ENCODE peak calls at places on chromosomes 1 and 21, in six cellular contexts. One of them, this sample, is unnamed.

GRCh38 chr1:182784556-182785171 is 4.9 kb upstream of the NPL start:
- DNase-seq in GM12878: no peak
- DNase-seq in HepG2: peak
- DNase-seq in GM12891: no peak
- DNase-seq in K562: peak
- DNase-seq in H1: no peak
- DNase-seq in this sample: no peak

GRCh38 chr1:73813726-73814125 is 384.2 kb downstream of the LRRIQ3 start:
- DNase-seq in GM12878: no peak
- DNase-seq in HepG2: no peak
- DNase-seq in GM12891: no peak
- DNase-seq in K562: no peak
- DNase-seq in H1: no peak
- DNase-seq in this sample: no peak

GRCh38 chr1:68916227-68916853 is 419.5 kb upstream of the DEPDC1 start:
- DNase-seq in HepG2: no peak
- DNase-seq in H1: no peak
- DNase-seq in K562: no peak
- DNase-seq in GM12878: no peak
- DNase-seq in GM12891: no peak
- DNase-seq in this sample: no peak

GRCh38 chr1:231421616-231421970 is 494 bp downstream of the EGLN1 start:
- DNase-seq in GM12878: no peak
- DNase-seq in HepG2: no peak
- DNase-seq in H1: no peak
- DNase-seq in GM12891: no peak
- DNase-seq in K562: no peak
- DNase-seq in this sample: peak

GRCh38 chr1:119080586-119080985 is 59.9 kb downstream of the WARS2 start:
- DNase-seq in GM12878: no peak
- DNase-seq in K562: no peak
- DNase-seq in H1: peak
- DNase-seq in GM12891: no peak
- DNase-seq in HepG2: no peak
- DNase-seq in this sample: no peak

GRCh38 chr1:47692196-47692595 is 254.4 kb downstream of the FOXD2 start:
- DNase-seq in GM12878: no peak
- DNase-seq in H1: no peak
- DNase-seq in K562: no peak
- DNase-seq in HepG2: no peak
- DNase-seq in GM12891: no peak
- DNase-seq in this sample: no peak

GRCh38 chr1:63569068-63569467 is 24.1 kb upstream of the PGM1 start:
- DNase-seq in GM12878: no peak
- DNase-seq in HepG2: no peak
- DNase-seq in K562: no peak
- DNase-seq in H1: no peak
- DNase-seq in GM12891: no peak
- DNase-seq in this sample: no peak

GRCh38 chr1:93056214-93056613 is 22.9 kb upstream of the MTF2 start:
- DNase-seq in GM12891: no peak
- DNase-seq in K562: peak
- DNase-seq in HepG2: peak
- DNase-seq in H1: peak
- DNase-seq in GM12878: no peak
- DNase-seq in this sample: no peak

GRCh38 chr1:27647328-27647727 is 12.3 kb upstream of the FGR start:
- DNase-seq in HepG2: no peak
- DNase-seq in K562: no peak
- DNase-seq in GM12891: no peak
- DNase-seq in H1: no peak
- DNase-seq in GM12878: no peak
- DNase-seq in this sample: no peak

GRCh38 chr1:33753087-33753856 is 110.6 kb upstream of the HMGB4 start:
- DNase-seq in GM12878: no peak
- DNase-seq in HepG2: no peak
- DNase-seq in H1: no peak
- DNase-seq in K562: no peak
- DNase-seq in GM12891: no peak
- DNase-seq in this sample: no peak

GRCh38 chr1:235910357-235911299 is 43.9 kb upstream of the LYST start:
- DNase-seq in K562: peak
- DNase-seq in GM12878: no peak
- DNase-seq in GM12891: no peak
- DNase-seq in H1: peak
- DNase-seq in HepG2: peak
- DNase-seq in this sample: no peak

GRCh38 chr1:33256701-33257387 is 552 bp downstream of the ZNF362 start:
- DNase-seq in H1: no peak
- DNase-seq in HepG2: peak
- DNase-seq in K562: no peak
- DNase-seq in GM12891: peak
- DNase-seq in GM12878: no peak
- DNase-seq in this sample: peak

GRCh38 chr1:9242338-9242969 is 7.9 kb downstream of the H6PD start:
- DNase-seq in H1: no peak
- DNase-seq in K562: no peak
- DNase-seq in GM12891: no peak
- DNase-seq in GM12878: no peak
- DNase-seq in HepG2: peak
- DNase-seq in this sample: no peak

GRCh38 chr21:27511241-27511640 is 544.4 kb upstream of the ADAMTS5 start:
- DNase-seq in K562: no peak
- DNase-seq in GM12878: no peak
- DNase-seq in GM12891: no peak
- DNase-seq in H1: no peak
- DNase-seq in HepG2: no peak
- DNase-seq in this sample: no peak

GRCh38 chr1:215720121-215720520 is 153.0 kb downstream of the KCTD3 start:
- DNase-seq in GM12891: no peak
- DNase-seq in K562: no peak
- DNase-seq in GM12878: no peak
- DNase-seq in H1: no peak
- DNase-seq in HepG2: no peak
- DNase-seq in this sample: no peak

GRCh38 chr21:45074818-45075605 is 632 bp downstream of the ADARB1 start:
- DNase-seq in K562: peak
- DNase-seq in GM12891: no peak
- DNase-seq in H1: no peak
- DNase-seq in GM12878: no peak
- DNase-seq in HepG2: no peak
- DNase-seq in this sample: no peak

GRCh38 chr1:217275617-217276398 is 355.1 kb downstream of the GPATCH2 start:
- DNase-seq in HepG2: no peak
- DNase-seq in GM12891: no peak
- DNase-seq in K562: no peak
- DNase-seq in H1: no peak
- DNase-seq in GM12878: no peak
- DNase-seq in this sample: no peak

GRCh38 chr21:32412162-32412997 is at the start of gene EVA1C:
- DNase-seq in H1: no peak
- DNase-seq in K562: no peak
- DNase-seq in HepG2: no peak
- DNase-seq in GM12878: no peak
- DNase-seq in GM12891: no peak
- DNase-seq in this sample: no peak

GRCh38 chr21:29299906-29300546 is 1.3 kb downstream of the BACH1 start:
- DNase-seq in K562: peak
- DNase-seq in GM12878: peak
- DNase-seq in H1: no peak
- DNase-seq in HepG2: peak
- DNase-seq in GM12891: no peak
- DNase-seq in this sample: peak

GRCh38 chr1:55472784-55473183 is 257.6 kb upstream of the USP24 start:
- DNase-seq in GM12891: no peak
- DNase-seq in K562: peak
- DNase-seq in GM12878: no peak
- DNase-seq in H1: no peak
- DNase-seq in HepG2: no peak
- DNase-seq in this sample: no peak

GRCh38 chr1:84583648-84584047 is 9.4 kb upstream of the CTBS start:
- DNase-seq in K562: peak
- DNase-seq in H1: no peak
- DNase-seq in HepG2: no peak
- DNase-seq in GM12878: no peak
- DNase-seq in GM12891: no peak
- DNase-seq in this sample: no peak

GRCh38 chr21:46437511-46437910 is 21.2 kb upstream of the DIP2A start:
- DNase-seq in GM12878: no peak
- DNase-seq in H1: no peak
- DNase-seq in HepG2: no peak
- DNase-seq in GM12891: no peak
- DNase-seq in K562: no peak
- DNase-seq in this sample: no peak

GRCh38 chr1:38941093-38941492 is 537 bp downstream of the RHBDL2 start:
- DNase-seq in GM12878: no peak
- DNase-seq in GM12891: no peak
- DNase-seq in HepG2: no peak
- DNase-seq in K562: no peak
- DNase-seq in H1: no peak
- DNase-seq in this sample: no peak

GRCh38 chr1:38085666-38086305 is 39.2 kb upstream of the POU3F1 start:
- DNase-seq in GM12878: no peak
- DNase-seq in GM12891: no peak
- DNase-seq in HepG2: no peak
- DNase-seq in K562: no peak
- DNase-seq in H1: no peak
- DNase-seq in this sample: no peak

GRCh38 chr21:33949516-33950424 is 34.2 kb upstream of the ATP5PO start:
- DNase-seq in K562: no peak
- DNase-seq in GM12891: no peak
- DNase-seq in HepG2: no peak
- DNase-seq in H1: no peak
- DNase-seq in GM12878: peak
- DNase-seq in this sample: no peak

GRCh38 chr1:67522793-67523192 is 92.6 kb upstream of the SERBP1 start:
- DNase-seq in K562: no peak
- DNase-seq in GM12891: no peak
- DNase-seq in HepG2: no peak
- DNase-seq in H1: no peak
- DNase-seq in GM12878: no peak
- DNase-seq in this sample: no peak

GRCh38 chr1:9760824-9761223 is 62.9 kb downstream of the CLSTN1 start:
- DNase-seq in GM12878: no peak
- DNase-seq in HepG2: no peak
- DNase-seq in K562: no peak
- DNase-seq in H1: no peak
- DNase-seq in GM12891: no peak
- DNase-seq in this sample: no peak

GRCh38 chr1:213783898-213784297 is 203.9 kb upstream of the PROX1 start:
- DNase-seq in K562: no peak
- DNase-seq in GM12891: no peak
- DNase-seq in GM12878: no peak
- DNase-seq in H1: no peak
- DNase-seq in HepG2: no peak
- DNase-seq in this sample: no peak

GRCh38 chr1:52386458-52386857 is 17.8 kb downstream of the ORC1 start:
- DNase-seq in GM12891: no peak
- DNase-seq in HepG2: no peak
- DNase-seq in H1: no peak
- DNase-seq in K562: no peak
- DNase-seq in GM12878: no peak
- DNase-seq in this sample: no peak

GRCh38 chr1:57770772-57771171 is 346.9 kb upstream of the DAB1 start:
- DNase-seq in GM12891: no peak
- DNase-seq in HepG2: peak
- DNase-seq in H1: no peak
- DNase-seq in GM12878: no peak
- DNase-seq in K562: peak
- DNase-seq in this sample: no peak

GRCh38 chr1:206909167-206909882 is 12.1 kb downstream of the IL24 start:
- DNase-seq in K562: peak
- DNase-seq in HepG2: no peak
- DNase-seq in GM12891: no peak
- DNase-seq in H1: no peak
- DNase-seq in GM12878: no peak
- DNase-seq in this sample: no peak

GRCh38 chr21:37564924-37565529 is 198.5 kb downstream of the DYRK1A start:
- DNase-seq in H1: no peak
- DNase-seq in K562: peak
- DNase-seq in HepG2: peak
- DNase-seq in GM12878: no peak
- DNase-seq in GM12891: no peak
- DNase-seq in this sample: no peak
- TF ChIP-seq POLR2AphosphoS5 in H1: no peak
- TF ChIP-seq POLR2AphosphoS5 in K562: no peak
- TF ChIP-seq POLR2AphosphoS5 in HepG2: no peak
- TF ChIP-seq POLR2AphosphoS5 in GM12878: no peak
- TF ChIP-seq POLR2AphosphoS5 in GM12891: no peak
- TF ChIP-seq POLR2AphosphoS5 in this sample: no peak

GRCh38 chr1:26472330-26472900 is at the start of gene HMGN2:
- DNase-seq in HepG2: peak
- DNase-seq in K562: peak
- DNase-seq in GM12878: peak
- DNase-seq in GM12891: peak
- DNase-seq in H1: peak
- DNase-seq in this sample: peak
- TF ChIP-seq POLR2A in HepG2: peak
- TF ChIP-seq POLR2A in K562: peak
- TF ChIP-seq POLR2A in GM12878: peak
- TF ChIP-seq POLR2A in GM12891: peak
- TF ChIP-seq POLR2A in H1: peak
- TF ChIP-seq POLR2A in this sample: peak

GRCh38 chr1:218344814-218345672 is at the start of gene TGFB2:
- DNase-seq in HepG2: no peak
- DNase-seq in GM12891: no peak
- DNase-seq in H1: no peak
- DNase-seq in GM12878: no peak
- DNase-seq in K562: peak
- DNase-seq in this sample: no peak
- TF ChIP-seq TAF1 in HepG2: no peak
- TF ChIP-seq TAF1 in GM12891: no peak
- TF ChIP-seq TAF1 in H1: no peak
- TF ChIP-seq TAF1 in GM12878: no peak
- TF ChIP-seq TAF1 in K562: no peak
- TF ChIP-seq TAF1 in this sample: no peak

GRCh38 chr1:46179138-46180081 is 3.1 kb upstream of the P3R3URF start:
- DNase-seq in HepG2: peak
- DNase-seq in GM12891: no peak
- DNase-seq in H1: peak
- DNase-seq in GM12878: no peak
- DNase-seq in K562: peak
- DNase-seq in this sample: peak
- TF ChIP-seq POLR2AphosphoS5 in HepG2: no peak
- TF ChIP-seq POLR2AphosphoS5 in GM12891: no peak
- TF ChIP-seq POLR2AphosphoS5 in H1: no peak
- TF ChIP-seq POLR2AphosphoS5 in GM12878: no peak
- TF ChIP-seq POLR2AphosphoS5 in K562: no peak
- TF ChIP-seq POLR2AphosphoS5 in this sample: no peak

GRCh38 chr21:38824124-38824822 is 18.5 kb downstream of the ETS2 start:
- DNase-seq in K562: no peak
- DNase-seq in GM12891: no peak
- DNase-seq in HepG2: peak
- DNase-seq in H1: no peak
- DNase-seq in GM12878: no peak
- DNase-seq in this sample: no peak
- TF ChIP-seq POLR2A in K562: no peak
- TF ChIP-seq POLR2A in GM12891: no peak
- TF ChIP-seq POLR2A in HepG2: no peak
- TF ChIP-seq POLR2A in H1: no peak
- TF ChIP-seq POLR2A in GM12878: no peak
- TF ChIP-seq POLR2A in this sample: no peak

This sample was measured in GM12892.